ENCODE peak calls at places on chromosomes 16 and 17, in eight cellular contexts. One of them, this sample, is unnamed.

GRCh38 chr17:62790554-62790953 is 17.6 kb downstream of the MARCHF10 start:
- DNase-seq in GM04504: peak
- DNase-seq in body of pancreas: no peak
- DNase-seq in NCI-H774: no peak
- DNase-seq in left ventricle myocardium superior: no peak
- DNase-seq in endothelial cell: no peak
- DNase-seq in NCI-H187 treated with DMSO at 0.1 percent for 48 hours: no peak
- DNase-seq in substantia nigra: no peak
- DNase-seq in this sample: peak

GRCh38 chr17:927611-928461 is 51.7 kb downstream of the NXN start:
- DNase-seq in NCI-H774: no peak
- DNase-seq in left ventricle myocardium superior: no peak
- DNase-seq in endothelial cell: no peak
- DNase-seq in GM04504: peak
- DNase-seq in body of pancreas: no peak
- DNase-seq in NCI-H187 treated with DMSO at 0.1 percent for 48 hours: no peak
- DNase-seq in substantia nigra: no peak
- DNase-seq in this sample: peak

GRCh38 chr17:70138309-70138865 is 30.9 kb upstream of the KCNJ2 start:
- DNase-seq in left ventricle myocardium superior: no peak
- DNase-seq in NCI-H187 treated with DMSO at 0.1 percent for 48 hours: no peak
- DNase-seq in substantia nigra: no peak
- DNase-seq in NCI-H774: no peak
- DNase-seq in GM04504: no peak
- DNase-seq in body of pancreas: no peak
- DNase-seq in endothelial cell: no peak
- DNase-seq in this sample: peak

GRCh38 chr17:77560417-77560816 is 398.1 kb upstream of the TNRC6C start:
- DNase-seq in substantia nigra: no peak
- DNase-seq in NCI-H187 treated with DMSO at 0.1 percent for 48 hours: no peak
- DNase-seq in NCI-H774: no peak
- DNase-seq in endothelial cell: no peak
- DNase-seq in left ventricle myocardium superior: no peak
- DNase-seq in GM04504: no peak
- DNase-seq in body of pancreas: no peak
- DNase-seq in this sample: no peak

GRCh38 chr16:85104821-85105391 is 7.4 kb downstream of the CIBAR2 start:
- DNase-seq in NCI-H774: no peak
- DNase-seq in body of pancreas: no peak
- DNase-seq in substantia nigra: no peak
- DNase-seq in left ventricle myocardium superior: no peak
- DNase-seq in NCI-H187 treated with DMSO at 0.1 percent for 48 hours: no peak
- DNase-seq in endothelial cell: no peak
- DNase-seq in GM04504: no peak
- DNase-seq in this sample: no peak

GRCh38 chr16:12617401-12617819 is 186.3 kb downstream of the CPPED1 start:
- DNase-seq in NCI-H187 treated with DMSO at 0.1 percent for 48 hours: no peak
- DNase-seq in endothelial cell: no peak
- DNase-seq in body of pancreas: no peak
- DNase-seq in NCI-H774: peak
- DNase-seq in left ventricle myocardium superior: no peak
- DNase-seq in substantia nigra: no peak
- DNase-seq in GM04504: no peak
- DNase-seq in this sample: no peak

GRCh38 chr17:39450051-39450450 is 1.0 kb downstream of the MED1 start:
- DNase-seq in endothelial cell: no peak
- DNase-seq in body of pancreas: no peak
- DNase-seq in left ventricle myocardium superior: no peak
- DNase-seq in NCI-H774: no peak
- DNase-seq in substantia nigra: no peak
- DNase-seq in GM04504: no peak
- DNase-seq in NCI-H187 treated with DMSO at 0.1 percent for 48 hours: no peak
- DNase-seq in this sample: no peak

GRCh38 chr17:71899317-71899716 is 221.5 kb upstream of the SOX9 start:
- DNase-seq in left ventricle myocardium superior: no peak
- DNase-seq in substantia nigra: no peak
- DNase-seq in NCI-H774: no peak
- DNase-seq in NCI-H187 treated with DMSO at 0.1 percent for 48 hours: no peak
- DNase-seq in GM04504: no peak
- DNase-seq in body of pancreas: no peak
- DNase-seq in endothelial cell: no peak
- DNase-seq in this sample: peak

GRCh38 chr16:89958068-89958467 is 9.5 kb downstream of the DEF8 start:
- DNase-seq in endothelial cell: peak
- DNase-seq in NCI-H187 treated with DMSO at 0.1 percent for 48 hours: no peak
- DNase-seq in left ventricle myocardium superior: peak
- DNase-seq in GM04504: no peak
- DNase-seq in body of pancreas: peak
- DNase-seq in substantia nigra: peak
- DNase-seq in NCI-H774: no peak
- DNase-seq in this sample: peak

GRCh38 chr17:11639736-11640510 is 41.7 kb downstream of the DNAH9 start:
- DNase-seq in left ventricle myocardium superior: no peak
- DNase-seq in NCI-H187 treated with DMSO at 0.1 percent for 48 hours: no peak
- DNase-seq in NCI-H774: no peak
- DNase-seq in body of pancreas: no peak
- DNase-seq in endothelial cell: no peak
- DNase-seq in substantia nigra: no peak
- DNase-seq in GM04504: no peak
- DNase-seq in this sample: no peak

GRCh38 chr16:6558133-6558532 is 774.5 kb upstream of the RBFOX1 start:
- DNase-seq in endothelial cell: no peak
- DNase-seq in body of pancreas: no peak
- DNase-seq in NCI-H774: no peak
- DNase-seq in NCI-H187 treated with DMSO at 0.1 percent for 48 hours: peak
- DNase-seq in substantia nigra: no peak
- DNase-seq in GM04504: no peak
- DNase-seq in left ventricle myocardium superior: no peak
- DNase-seq in this sample: no peak

GRCh38 chr16:64711026-64711425 is 410.8 kb downstream of the CDH11 start:
- DNase-seq in endothelial cell: no peak
- DNase-seq in NCI-H774: no peak
- DNase-seq in GM04504: no peak
- DNase-seq in body of pancreas: no peak
- DNase-seq in NCI-H187 treated with DMSO at 0.1 percent for 48 hours: no peak
- DNase-seq in substantia nigra: no peak
- DNase-seq in left ventricle myocardium superior: no peak
- DNase-seq in this sample: peak